ENCODE peak calls at places on chromosomes 6 and 20, in nine cellular contexts. One of them, this sample, is unnamed.

GRCh38 chr6:43885399-43886066 is 115.5 kb downstream of the VEGFA start:
- DNase-seq in neuronal stem cell: no peak
- DNase-seq in OCI-LY7: no peak
- DNase-seq in astrocyte: no peak
- DNase-seq in fibroblast of lung: no peak
- DNase-seq in PC-9: no peak
- DNase-seq in endothelial cell of umbilical vein: no peak
- DNase-seq in A549: no peak
- DNase-seq in IMR-90: no peak
- DNase-seq in this sample: no peak

GRCh38 chr20:1374246-1374645 is 18.6 kb downstream of the FKBP1A start:
- DNase-seq in A549: no peak
- DNase-seq in PC-9: no peak
- DNase-seq in astrocyte: no peak
- DNase-seq in neuronal stem cell: no peak
- DNase-seq in IMR-90: no peak
- DNase-seq in fibroblast of lung: no peak
- DNase-seq in OCI-LY7: no peak
- DNase-seq in endothelial cell of umbilical vein: peak
- DNase-seq in this sample: no peak

GRCh38 chr6:109306733-109307132 is 75.5 kb downstream of the CD164 start:
- DNase-seq in neuronal stem cell: no peak
- DNase-seq in A549: no peak
- DNase-seq in fibroblast of lung: no peak
- DNase-seq in endothelial cell of umbilical vein: no peak
- DNase-seq in PC-9: no peak
- DNase-seq in IMR-90: no peak
- DNase-seq in OCI-LY7: no peak
- DNase-seq in astrocyte: no peak
- DNase-seq in this sample: no peak

GRCh38 chr6:128763599-128764300 is 119.2 kb upstream of the LAMA2 start:
- DNase-seq in IMR-90: no peak
- DNase-seq in A549: no peak
- DNase-seq in endothelial cell of umbilical vein: no peak
- DNase-seq in fibroblast of lung: no peak
- DNase-seq in PC-9: no peak
- DNase-seq in neuronal stem cell: no peak
- DNase-seq in astrocyte: no peak
- DNase-seq in OCI-LY7: no peak
- DNase-seq in this sample: no peak

GRCh38 chr6:75735491-75736186 is 13.4 kb upstream of the MYO6 start:
- DNase-seq in IMR-90: peak
- DNase-seq in PC-9: peak
- DNase-seq in endothelial cell of umbilical vein: peak
- DNase-seq in OCI-LY7: no peak
- DNase-seq in neuronal stem cell: no peak
- DNase-seq in astrocyte: peak
- DNase-seq in A549: peak
- DNase-seq in fibroblast of lung: peak
- DNase-seq in this sample: peak

GRCh38 chr6:46421239-46421638 is 70.0 kb downstream of the RCAN2 start:
- DNase-seq in endothelial cell of umbilical vein: no peak
- DNase-seq in neuronal stem cell: no peak
- DNase-seq in A549: no peak
- DNase-seq in OCI-LY7: no peak
- DNase-seq in IMR-90: no peak
- DNase-seq in astrocyte: no peak
- DNase-seq in fibroblast of lung: no peak
- DNase-seq in PC-9: no peak
- DNase-seq in this sample: no peak

GRCh38 chr20:478949-479429 is 16.7 kb upstream of the TBC1D20 start:
- DNase-seq in astrocyte: peak
- DNase-seq in A549: peak
- DNase-seq in OCI-LY7: peak
- DNase-seq in neuronal stem cell: peak
- DNase-seq in IMR-90: peak
- DNase-seq in fibroblast of lung: peak
- DNase-seq in PC-9: no peak
- DNase-seq in endothelial cell of umbilical vein: peak
- DNase-seq in this sample: peak

GRCh38 chr20:57468523-57469417 is 56.2 kb downstream of the CTCFL start:
- DNase-seq in fibroblast of lung: no peak
- DNase-seq in neuronal stem cell: no peak
- DNase-seq in OCI-LY7: peak
- DNase-seq in IMR-90: no peak
- DNase-seq in A549: no peak
- DNase-seq in PC-9: no peak
- DNase-seq in endothelial cell of umbilical vein: no peak
- DNase-seq in astrocyte: no peak
- DNase-seq in this sample: peak

GRCh38 chr20:60851826-60852704 is 400.0 kb upstream of the CDH4 start:
- DNase-seq in endothelial cell of umbilical vein: no peak
- DNase-seq in PC-9: peak
- DNase-seq in neuronal stem cell: peak
- DNase-seq in fibroblast of lung: no peak
- DNase-seq in IMR-90: no peak
- DNase-seq in astrocyte: no peak
- DNase-seq in A549: peak
- DNase-seq in OCI-LY7: peak
- DNase-seq in this sample: no peak

GRCh38 chr6:117463762-117464665 is 18.5 kb upstream of the DCBLD1 start:
- DNase-seq in endothelial cell of umbilical vein: peak
- DNase-seq in OCI-LY7: no peak
- DNase-seq in neuronal stem cell: no peak
- DNase-seq in astrocyte: peak
- DNase-seq in PC-9: peak
- DNase-seq in IMR-90: peak
- DNase-seq in fibroblast of lung: peak
- DNase-seq in A549: peak
- DNase-seq in this sample: peak

GRCh38 chr6:79544939-79545450 is 7.8 kb upstream of the LCA5 start:
- DNase-seq in A549: peak
- DNase-seq in OCI-LY7: peak
- DNase-seq in IMR-90: peak
- DNase-seq in endothelial cell of umbilical vein: peak
- DNase-seq in neuronal stem cell: peak
- DNase-seq in PC-9: peak
- DNase-seq in fibroblast of lung: peak
- DNase-seq in astrocyte: peak
- DNase-seq in this sample: peak

GRCh38 chr20:44959082-44959895 is 908 bp downstream of the TOMM34 start:
- DNase-seq in OCI-LY7: peak
- DNase-seq in neuronal stem cell: peak
- DNase-seq in astrocyte: peak
- DNase-seq in fibroblast of lung: peak
- DNase-seq in endothelial cell of umbilical vein: peak
- DNase-seq in IMR-90: peak
- DNase-seq in A549: peak
- DNase-seq in PC-9: peak
- DNase-seq in this sample: peak

GRCh38 chr20:51767867-51768758 is at the start of gene ATP9A:
- DNase-seq in PC-9: no peak
- DNase-seq in neuronal stem cell: no peak
- DNase-seq in OCI-LY7: no peak
- DNase-seq in astrocyte: peak
- DNase-seq in fibroblast of lung: peak
- DNase-seq in endothelial cell of umbilical vein: no peak
- DNase-seq in A549: no peak
- DNase-seq in IMR-90: peak
- DNase-seq in this sample: peak

GRCh38 chr6:33410711-33411631 is at the start of gene PHF1:
- DNase-seq in OCI-LY7: no peak
- DNase-seq in IMR-90: peak
- DNase-seq in A549: no peak
- DNase-seq in fibroblast of lung: peak
- DNase-seq in PC-9: no peak
- DNase-seq in neuronal stem cell: no peak
- DNase-seq in endothelial cell of umbilical vein: peak
- DNase-seq in astrocyte: peak
- DNase-seq in this sample: peak

GRCh38 chr6:43992783-43993505 is 134.3 kb downstream of the MRPL14 start:
- DNase-seq in endothelial cell of umbilical vein: no peak
- DNase-seq in IMR-90: no peak
- DNase-seq in astrocyte: no peak
- DNase-seq in fibroblast of lung: no peak
- DNase-seq in A549: no peak
- DNase-seq in OCI-LY7: no peak
- DNase-seq in neuronal stem cell: no peak
- DNase-seq in PC-9: no peak
- DNase-seq in this sample: peak

GRCh38 chr20:40414843-40415615 is 274.0 kb downstream of the MAFB start:
- DNase-seq in A549: no peak
- DNase-seq in PC-9: peak
- DNase-seq in astrocyte: no peak
- DNase-seq in neuronal stem cell: no peak
- DNase-seq in OCI-LY7: no peak
- DNase-seq in IMR-90: no peak
- DNase-seq in endothelial cell of umbilical vein: no peak
- DNase-seq in fibroblast of lung: no peak
- DNase-seq in this sample: no peak
- H3K4me2 ChIP-seq in A549: no peak
- H3K4me2 ChIP-seq in PC-9: no peak
- H3K4me2 ChIP-seq in astrocyte: no peak
- H3K4me2 ChIP-seq in neuronal stem cell: no peak
- H3K4me2 ChIP-seq in OCI-LY7: no peak
- H3K4me2 ChIP-seq in IMR-90: no peak
- H3K4me2 ChIP-seq in endothelial cell of umbilical vein: no peak
- H3K4me2 ChIP-seq in fibroblast of lung: no peak
- H3K4me2 ChIP-seq in this sample: no peak

DNA sequence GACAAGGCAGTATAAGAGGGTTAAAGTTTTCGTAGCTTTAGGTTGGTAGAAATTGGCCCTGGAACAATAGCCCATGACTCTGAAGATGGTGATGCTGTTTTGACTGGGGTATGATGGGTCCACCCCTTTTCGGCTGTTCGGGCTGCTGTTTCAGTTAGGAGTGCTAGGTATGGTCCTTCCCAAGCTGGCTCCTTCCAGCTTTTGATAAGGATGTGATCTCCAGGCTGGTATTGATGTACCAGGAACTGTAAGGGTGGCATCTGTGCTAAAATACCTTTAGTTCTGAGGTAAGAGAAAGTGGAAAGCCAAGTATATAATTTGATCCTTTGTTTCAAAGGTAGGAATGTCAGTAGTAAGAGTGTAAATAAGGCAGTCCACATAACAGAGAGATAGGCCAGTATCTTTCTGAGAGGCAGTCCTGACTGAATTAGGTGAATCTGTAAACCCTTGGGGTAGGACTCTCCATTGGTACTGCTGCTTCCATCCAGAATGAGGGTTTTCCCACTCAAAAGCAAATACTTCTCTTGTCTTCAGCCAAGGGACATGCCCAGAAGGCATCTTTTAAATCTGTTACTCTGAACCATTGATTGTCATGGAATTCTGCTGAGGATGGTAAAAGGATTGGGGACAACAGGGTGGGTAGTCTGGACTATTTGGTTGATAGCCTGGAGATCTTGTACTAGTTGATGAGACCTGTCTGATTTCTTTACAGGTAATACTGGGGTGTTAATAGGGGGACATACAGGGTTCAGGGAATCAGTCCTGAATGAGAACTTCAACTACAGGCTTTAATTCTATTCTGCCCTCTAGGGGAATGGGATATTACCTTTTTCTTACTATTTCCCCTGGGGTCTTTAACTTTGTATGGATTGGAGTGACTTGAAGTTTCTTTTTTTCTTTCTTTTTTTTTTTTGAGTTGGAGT is 6.1 kb upstream of the ZNFX1 start:
- DNase-seq in fibroblast of lung: no peak
- DNase-seq in neuronal stem cell: no peak
- DNase-seq in astrocyte: no peak
- DNase-seq in endothelial cell of umbilical vein: no peak
- DNase-seq in IMR-90: no peak
- DNase-seq in OCI-LY7: peak
- DNase-seq in PC-9: no peak
- DNase-seq in A549: no peak
- DNase-seq in this sample: no peak
- H3K4me2 ChIP-seq in fibroblast of lung: no peak
- H3K4me2 ChIP-seq in neuronal stem cell: no peak
- H3K4me2 ChIP-seq in astrocyte: peak
- H3K4me2 ChIP-seq in endothelial cell of umbilical vein: peak
- H3K4me2 ChIP-seq in IMR-90: peak
- H3K4me2 ChIP-seq in OCI-LY7: peak
- H3K4me2 ChIP-seq in PC-9: peak
- H3K4me2 ChIP-seq in A549: peak
- H3K4me2 ChIP-seq in this sample: peak

DNA sequence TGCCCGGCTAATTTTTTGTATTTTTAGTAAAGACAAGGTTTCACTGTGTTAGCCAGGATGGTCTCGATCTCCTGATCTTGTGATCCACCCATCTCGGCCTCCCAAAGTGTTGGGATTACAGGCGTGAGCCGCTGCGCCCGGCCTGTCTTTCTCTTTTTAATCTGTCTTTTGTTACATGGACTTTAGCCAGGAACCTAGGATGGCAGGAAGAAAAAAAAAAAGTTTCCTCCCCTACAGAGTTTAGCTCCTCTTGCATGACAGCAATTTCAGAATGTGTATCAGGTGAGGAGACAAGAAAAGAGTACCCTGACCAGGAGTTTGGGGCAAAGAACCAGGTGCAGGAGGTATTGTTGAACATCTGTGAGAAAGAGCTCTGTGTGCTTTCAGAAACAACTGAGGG is 21.4 kb upstream of the TXLNB start:
- DNase-seq in OCI-LY7: peak
- DNase-seq in astrocyte: no peak
- DNase-seq in PC-9: no peak
- DNase-seq in fibroblast of lung: no peak
- DNase-seq in neuronal stem cell: peak
- DNase-seq in A549: no peak
- DNase-seq in endothelial cell of umbilical vein: no peak
- DNase-seq in IMR-90: no peak
- DNase-seq in this sample: no peak
- H3K4me2 ChIP-seq in OCI-LY7: no peak
- H3K4me2 ChIP-seq in astrocyte: no peak
- H3K4me2 ChIP-seq in PC-9: no peak
- H3K4me2 ChIP-seq in fibroblast of lung: no peak
- H3K4me2 ChIP-seq in neuronal stem cell: no peak
- H3K4me2 ChIP-seq in A549: no peak
- H3K4me2 ChIP-seq in endothelial cell of umbilical vein: no peak
- H3K4me2 ChIP-seq in IMR-90: no peak
- H3K4me2 ChIP-seq in this sample: no peak

DNA sequence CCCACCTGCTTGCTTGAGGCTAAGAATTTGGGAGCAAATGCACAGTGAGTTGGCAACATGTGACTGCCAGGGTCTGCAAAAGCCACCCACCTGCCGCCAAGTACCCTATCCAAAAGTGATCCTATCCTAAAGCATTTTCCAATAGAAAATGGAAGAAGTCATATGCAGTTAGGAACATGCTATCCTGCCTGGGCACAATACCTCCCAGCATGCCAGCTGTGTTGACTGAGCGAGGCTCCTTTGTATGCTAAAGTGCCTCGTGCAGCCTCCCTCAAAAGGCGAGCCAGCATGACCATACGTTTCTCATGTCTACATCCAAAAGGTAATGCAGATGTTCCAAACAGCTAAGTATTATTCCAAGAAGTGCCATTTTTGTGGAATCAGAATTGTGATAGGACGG is 52.7 kb downstream of the TRAF3IP2 start:
- DNase-seq in fibroblast of lung: no peak
- DNase-seq in neuronal stem cell: no peak
- DNase-seq in A549: no peak
- DNase-seq in IMR-90: no peak
- DNase-seq in OCI-LY7: no peak
- DNase-seq in astrocyte: no peak
- DNase-seq in endothelial cell of umbilical vein: no peak
- DNase-seq in PC-9: no peak
- DNase-seq in this sample: no peak
- H3K4me2 ChIP-seq in fibroblast of lung: peak
- H3K4me2 ChIP-seq in neuronal stem cell: no peak
- H3K4me2 ChIP-seq in A549: no peak
- H3K4me2 ChIP-seq in IMR-90: no peak
- H3K4me2 ChIP-seq in OCI-LY7: no peak
- H3K4me2 ChIP-seq in astrocyte: peak
- H3K4me2 ChIP-seq in endothelial cell of umbilical vein: no peak
- H3K4me2 ChIP-seq in PC-9: no peak
- H3K4me2 ChIP-seq in this sample: no peak

GRCh38 chr6:47780510-47781356 is 1.1 kb upstream of the OPN5 start:
- DNase-seq in PC-9: peak
- DNase-seq in IMR-90: peak
- DNase-seq in A549: peak
- DNase-seq in OCI-LY7: peak
- DNase-seq in neuronal stem cell: peak
- DNase-seq in astrocyte: peak
- DNase-seq in endothelial cell of umbilical vein: peak
- DNase-seq in fibroblast of lung: peak
- DNase-seq in this sample: peak
- H3K4me2 ChIP-seq in PC-9: peak
- H3K4me2 ChIP-seq in IMR-90: peak
- H3K4me2 ChIP-seq in A549: peak
- H3K4me2 ChIP-seq in OCI-LY7: peak
- H3K4me2 ChIP-seq in neuronal stem cell: no peak
- H3K4me2 ChIP-seq in astrocyte: peak
- H3K4me2 ChIP-seq in endothelial cell of umbilical vein: peak
- H3K4me2 ChIP-seq in fibroblast of lung: peak
- H3K4me2 ChIP-seq in this sample: peak

This sample was measured in osteoblast.